ENCODE peak calls at places on chromosomes 3 and 15, in ten cellular contexts. L is NCI-H1092 treated with DMSO at 0.1 percent for 48 hours; S is MV-4-11; T is astrocyte of the spinal cord; J is lung; W is HCEC 1CT; Q is ELR; O is COR-L47; A is amygdala; G is naive thymus-derived CD4-positive, alpha-beta T cell. H is an unnamed sample.

GRCh38 chr3:122975163-122975923 is 52.2 kb downstream of the SEMA5B start:
- DNase-seq in J (no peak), A (no peak), G (no peak), W (peak), L (peak), O (no peak), S (peak), Q (peak), T (peak), H (peak)

GRCh38 chr3:71542548-71543370 is 40.8 kb downstream of the FOXP1 start:
- DNase-seq in W (peak), O (no peak), Q (peak), J (peak), L (no peak), S (peak), G (no peak), T (peak), A (peak), H (peak)

GRCh38 chr15:63234479-63234878 is 42.9 kb upstream of the APH1B start:
- DNase-seq in Q (peak), L (no peak), J (peak), G (no peak), A (no peak), W (peak), O (no peak), T (peak), S (no peak), H (peak)

GRCh38 chr3:123419156-123419849 is 29.6 kb downstream of the ADCY5 start:
- DNase-seq in G (no peak), W (no peak), Q (no peak), J (no peak), T (no peak), L (no peak), S (no peak), A (no peak), O (no peak), H (no peak)

GRCh38 chr3:14403636-14404395 is 1.4 kb downstream of the SLC6A6 start:
- DNase-seq in S (peak), Q (peak), T (no peak), L (peak), G (no peak), A (no peak), O (no peak), W (peak), J (peak), H (peak)

GRCh38 chr3:127464642-127465041 is 125.9 kb downstream of the TPRA1 start:
- DNase-seq in J (no peak), S (no peak), O (no peak), Q (no peak), W (no peak), L (no peak), T (no peak), A (no peak), G (no peak), H (no peak)

GRCh38 chr3:138442433-138442832 is 8.0 kb downstream of the ESYT3 start:
- DNase-seq in O (no peak), G (no peak), S (peak), Q (peak), A (no peak), W (peak), L (no peak), T (peak), J (no peak), H (peak)

GRCh38 chr15:85491663-85492062 is 111.3 kb downstream of the AKAP13 start:
- DNase-seq in A (no peak), Q (no peak), O (no peak), L (no peak), T (no peak), G (no peak), S (no peak), J (no peak), W (no peak), H (no peak)

GRCh38 chr15:43920201-43920600 is 93.4 kb downstream of the WDR76 start:
- DNase-seq in W (no peak), G (no peak), S (no peak), Q (no peak), L (no peak), J (no peak), O (no peak), T (no peak), A (no peak), H (no peak)

H was measured in myocyte.